ENCODE peak calls at places on chromosomes 2 and 18, in ten cellular contexts. L, O, G, X, T, N, J, C, F and U are unnamed samples.

GRCh38 chr2:235950473-235950809 is 217.7 kb downstream of the GBX2 start:
- DNase-seq in L (no peak), O (no peak), G (no peak), X (no peak), T (no peak), N (no peak), J (no peak), C (no peak), F (no peak), U (no peak)

GRCh38 chr2:16326736-16327300 is 338.8 kb downstream of the CYRIA start:
- DNase-seq in L (no peak), O (no peak), G (no peak), X (peak), T (no peak), N (no peak), J (no peak), C (no peak), F (no peak), U (no peak)

GRCh38 chr2:98457045-98457696 is 12.5 kb downstream of the INPP4A start:
- DNase-seq in L (peak), O (no peak), G (no peak), X (no peak), T (no peak), N (peak), J (no peak), C (no peak), F (no peak), U (peak)

GRCh38 chr2:65026640-65027464 is 29.4 kb upstream of the CEP68 start:
- DNase-seq in L (no peak), O (no peak), G (no peak), X (no peak), T (no peak), N (no peak), J (no peak), C (no peak), F (no peak), U (no peak)

GRCh38 chr2:163471947-163472346 is 263.9 kb downstream of the FIGN start:
- DNase-seq in L (peak), O (no peak), G (peak), X (no peak), T (peak), N (peak), J (no peak), C (no peak), F (no peak), U (peak)

GRCh38 chr2:48278590-48278989 is 251.4 kb upstream of the STON1 start:
- DNase-seq in L (no peak), O (no peak), G (no peak), X (no peak), T (no peak), N (peak), J (no peak), C (no peak), F (no peak), U (no peak)

GRCh38 chr18:45197526-45197970 is 417.7 kb upstream of the SLC14A2 start:
- DNase-seq in L (peak), O (no peak), G (no peak), X (no peak), T (no peak), N (peak), J (no peak), C (no peak), F (no peak), U (peak)

GRCh38 chr2:62383843-62384242 is 122.2 kb downstream of the TMEM17 start:
- DNase-seq in L (peak), O (no peak), G (no peak), X (no peak), T (no peak), N (peak), J (no peak), C (no peak), F (no peak), U (no peak)

GRCh38 chr2:73718421-73718820 is 18.7 kb downstream of the TPRKB start:
- DNase-seq in L (no peak), O (no peak), G (no peak), X (no peak), T (no peak), N (no peak), J (no peak), C (no peak), F (no peak), U (no peak)

GRCh38 chr2:143684731-143685364 is 555.6 kb downstream of the ARHGAP15 start:
- DNase-seq in L (no peak), O (no peak), G (no peak), X (no peak), T (no peak), N (no peak), J (no peak), C (no peak), F (no peak), U (no peak)

GRCh38 chr2:23565374-23565773 is 180.4 kb downstream of the KLHL29 start:
- DNase-seq in L (no peak), O (no peak), G (no peak), X (no peak), T (no peak), N (no peak), J (no peak), C (no peak), F (no peak), U (no peak)

GRCh38 chr2:184677171-184677570 is 78.8 kb downstream of the ZNF804A start:
- DNase-seq in L (no peak), O (no peak), G (no peak), X (no peak), T (no peak), N (no peak), J (no peak), C (no peak), F (no peak), U (no peak)

GRCh38 chr2:221463235-221463896 is 108.7 kb downstream of the EPHA4 start:
- DNase-seq in L (no peak), O (no peak), G (no peak), X (no peak), T (no peak), N (no peak), J (no peak), C (no peak), F (no peak), U (no peak)

GRCh38 chr2:153408708-153409107 is 69.9 kb downstream of the RPRM start:
- DNase-seq in L (no peak), O (no peak), G (no peak), X (no peak), T (no peak), N (no peak), J (no peak), C (no peak), F (no peak), U (no peak)

GRCh38 chr2:39584283-39584972 is 81.3 kb upstream of the TMEM178A start:
- DNase-seq in L (peak), O (no peak), G (no peak), X (no peak), T (no peak), N (peak), J (no peak), C (no peak), F (no peak), U (peak)

GRCh38 chr2:18077211-18077610 is 198.7 kb downstream of the KCNS3 start:
- DNase-seq in L (no peak), O (no peak), G (no peak), X (no peak), T (no peak), N (no peak), J (no peak), C (no peak), F (no peak), U (peak)

GRCh38 chr2:147288131-147288530 is 556.7 kb upstream of the ACVR2A start:
- DNase-seq in L (no peak), O (no peak), G (no peak), X (no peak), T (no peak), N (no peak), J (no peak), C (no peak), F (no peak), U (no peak)

GRCh38 chr2:61910603-61911002 is 5.1 kb downstream of the COMMD1 start:
- DNase-seq in L (no peak), O (no peak), G (no peak), X (no peak), T (peak), N (no peak), J (no peak), C (no peak), F (no peak), U (no peak)

GRCh38 chr2:176552456-176553135 is 283.4 kb downstream of the MTX2 start:
- DNase-seq in L (peak), O (no peak), G (no peak), X (no peak), T (no peak), N (peak), J (no peak), C (no peak), F (no peak), U (peak)

GRCh38 chr2:84338069-84338468 is 121.0 kb downstream of the SUCLG1 start:
- DNase-seq in L (no peak), O (no peak), G (no peak), X (no peak), T (no peak), N (no peak), J (no peak), C (no peak), F (no peak), U (peak)
- H3K4me3 ChIP-seq in L (no peak), O (no peak), G (no peak), X (no peak), T (no peak), N (no peak), J (no peak), C (no peak), F (no peak), U (no peak)

DNA sequence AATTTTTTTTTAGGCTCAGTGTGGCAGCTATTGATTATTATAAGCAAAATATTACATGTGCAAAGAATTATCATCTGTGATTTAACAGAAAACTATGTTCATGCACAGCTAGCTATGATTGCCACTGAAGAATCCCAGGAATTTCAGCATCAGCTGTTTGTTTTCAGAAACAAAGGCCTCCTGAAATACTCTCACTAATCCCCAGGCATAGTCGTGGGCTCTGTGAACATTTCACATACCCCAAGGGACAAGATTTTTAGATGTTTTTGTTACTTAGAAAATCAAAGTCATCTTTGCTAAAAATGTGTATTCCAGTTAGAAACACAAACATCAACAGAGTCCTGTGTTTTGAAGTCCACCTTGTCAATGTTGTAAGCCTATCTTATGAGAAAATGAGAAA is 156.1 kb downstream of the MYO1B start:
- DNase-seq in L (peak), O (no peak), G (no peak), X (no peak), T (peak), N (peak), J (peak), C (no peak), F (no peak), U (peak)
- H3K4me3 ChIP-seq in L (no peak), O (no peak), G (no peak), X (no peak), T (no peak), N (no peak), J (no peak), C (no peak), F (no peak), U (no peak)

GRCh38 chr18:22324191-22325131 is 93.3 kb downstream of the CTAGE1 start:
- DNase-seq in L (no peak), O (peak), G (peak), X (peak), T (peak), N (no peak), J (peak), C (no peak), F (peak), U (peak)
- H3K4me3 ChIP-seq in L (no peak), O (peak), G (no peak), X (no peak), T (no peak), N (peak), J (no peak), C (peak), F (no peak), U (peak)

DNA sequence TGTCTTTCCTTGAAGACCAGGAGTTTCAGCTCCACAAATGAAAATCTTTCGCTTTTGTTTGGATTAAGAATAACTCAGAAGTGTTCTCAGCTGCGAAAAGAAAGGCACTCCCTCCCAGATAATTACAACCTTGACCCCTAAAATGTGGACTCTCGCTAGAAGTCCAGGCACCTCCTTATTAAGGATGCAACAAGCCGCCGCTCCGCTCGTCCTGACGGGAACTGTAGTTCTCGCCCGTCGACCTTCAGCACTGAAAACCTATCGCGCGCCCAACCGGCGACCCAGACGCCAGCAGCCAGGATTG is 559 bp downstream of the IMMT start:
- DNase-seq in L (no peak), O (no peak), G (peak), X (peak), T (peak), N (no peak), J (no peak), C (no peak), F (peak), U (no peak)
- H3K4me3 ChIP-seq in L (peak), O (peak), G (peak), X (peak), T (peak), N (peak), J (peak), C (peak), F (peak), U (peak)

DNA sequence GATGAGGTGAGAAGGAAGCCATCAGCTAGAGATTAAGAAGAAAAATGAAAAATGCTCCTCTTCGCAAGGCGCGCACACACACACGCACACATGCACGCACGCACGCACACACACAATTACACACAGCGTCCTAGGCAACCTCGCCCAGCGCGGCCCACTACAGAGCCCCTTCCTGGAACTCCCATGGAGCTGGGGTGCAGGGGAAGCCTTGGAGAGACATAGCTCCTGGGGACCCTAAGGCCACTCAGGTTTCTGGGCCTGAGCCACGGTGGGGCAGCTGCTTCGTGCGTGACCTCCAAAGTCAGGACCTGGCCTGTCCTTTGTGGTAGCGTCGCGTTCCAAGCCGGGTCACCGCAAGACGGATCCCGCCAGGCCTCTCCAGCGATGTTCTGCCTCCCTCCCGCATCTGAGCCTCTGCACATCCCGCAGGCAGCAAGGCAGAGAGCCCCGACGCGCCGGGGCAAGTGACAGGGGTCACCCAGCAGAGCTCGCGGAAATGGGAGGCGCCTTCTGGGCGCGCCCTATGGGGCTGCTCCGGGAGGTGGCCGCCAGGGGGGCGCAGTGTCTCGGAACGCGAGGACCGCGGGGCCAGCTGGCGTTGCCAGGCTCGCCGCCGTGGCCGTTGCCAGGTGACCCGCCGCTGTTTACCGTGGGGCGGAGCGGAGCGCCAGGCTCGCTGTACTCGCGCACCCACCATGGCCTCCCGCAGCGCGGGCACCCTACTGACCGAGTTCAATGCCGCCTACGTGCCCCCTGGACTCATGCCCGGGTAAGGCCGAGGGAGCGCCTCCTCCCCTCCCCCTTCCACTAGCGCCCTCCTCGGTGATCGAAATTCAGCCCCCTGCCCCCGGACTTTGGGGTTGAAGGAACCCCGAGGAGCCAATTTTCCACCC is 79.0 kb downstream of the CIB4 start:
- DNase-seq in L (no peak), O (peak), G (peak), X (no peak), T (peak), N (no peak), J (no peak), C (no peak), F (peak), U (peak)
- H3K4me3 ChIP-seq in L (no peak), O (peak), G (peak), X (no peak), T (peak), N (peak), J (no peak), C (peak), F (no peak), U (peak)

GRCh38 chr2:127415593-127416485 is 2.4 kb upstream of the PROC start:
- DNase-seq in L (no peak), O (peak), G (peak), X (peak), T (peak), N (no peak), J (peak), C (no peak), F (peak), U (no peak)
- H3K4me3 ChIP-seq in L (no peak), O (peak), G (no peak), X (peak), T (peak), N (peak), J (peak), C (peak), F (peak), U (peak)

GRCh38 chr2:238850096-238850495 is 2.2 kb downstream of the TWIST2 start:
- DNase-seq in L (peak), O (no peak), G (no peak), X (no peak), T (no peak), N (no peak), J (no peak), C (no peak), F (no peak), U (peak)
- H3K4me3 ChIP-seq in L (peak), O (no peak), G (no peak), X (no peak), T (no peak), N (peak), J (no peak), C (peak), F (no peak), U (peak)